ENCODE peak calls at places on chromosomes 7 and 10, in seven cellular contexts. One of them, this sample, is unnamed.

GRCh38 chr10:99233000-99233679 is 2.5 kb downstream of the HPSE2 start:
- DNase-seq in mesothelial cell of epicardium: no peak
- DNase-seq in lower lobe of right lung: no peak
- DNase-seq in heart left ventricle: no peak
- DNase-seq in retinal pigment epithelial cell: no peak
- DNase-seq in psoas muscle: no peak
- DNase-seq in neural progenitor cell: peak
- DNase-seq in this sample: no peak

GRCh38 chr7:87735360-87735759 is 107.2 kb downstream of the RUNDC3B start:
- DNase-seq in mesothelial cell of epicardium: no peak
- DNase-seq in psoas muscle: no peak
- DNase-seq in lower lobe of right lung: no peak
- DNase-seq in neural progenitor cell: no peak
- DNase-seq in heart left ventricle: no peak
- DNase-seq in retinal pigment epithelial cell: peak
- DNase-seq in this sample: no peak

GRCh38 chr7:158309844-158310763 is 277.5 kb downstream of the PTPRN2 start:
- DNase-seq in neural progenitor cell: no peak
- DNase-seq in mesothelial cell of epicardium: no peak
- DNase-seq in retinal pigment epithelial cell: no peak
- DNase-seq in psoas muscle: no peak
- DNase-seq in heart left ventricle: no peak
- DNase-seq in lower lobe of right lung: no peak
- DNase-seq in this sample: no peak

GRCh38 chr7:18796216-18796615 is 300.7 kb downstream of the HDAC9 start:
- DNase-seq in psoas muscle: no peak
- DNase-seq in lower lobe of right lung: no peak
- DNase-seq in heart left ventricle: no peak
- DNase-seq in mesothelial cell of epicardium: no peak
- DNase-seq in retinal pigment epithelial cell: no peak
- DNase-seq in neural progenitor cell: no peak
- DNase-seq in this sample: no peak

GRCh38 chr10:78756604-78757442 is 311.9 kb upstream of the ZMIZ1 start:
- DNase-seq in lower lobe of right lung: peak
- DNase-seq in neural progenitor cell: peak
- DNase-seq in retinal pigment epithelial cell: peak
- DNase-seq in heart left ventricle: peak
- DNase-seq in mesothelial cell of epicardium: no peak
- DNase-seq in psoas muscle: peak
- DNase-seq in this sample: peak

GRCh38 chr10:121813211-121813812 is 114.5 kb downstream of the ATE1 start:
- DNase-seq in neural progenitor cell: no peak
- DNase-seq in retinal pigment epithelial cell: no peak
- DNase-seq in psoas muscle: no peak
- DNase-seq in lower lobe of right lung: no peak
- DNase-seq in mesothelial cell of epicardium: no peak
- DNase-seq in heart left ventricle: no peak
- DNase-seq in this sample: no peak

GRCh38 chr10:94496646-94497045 is 48.9 kb upstream of the HELLS start:
- DNase-seq in retinal pigment epithelial cell: no peak
- DNase-seq in neural progenitor cell: no peak
- DNase-seq in lower lobe of right lung: no peak
- DNase-seq in mesothelial cell of epicardium: no peak
- DNase-seq in heart left ventricle: no peak
- DNase-seq in psoas muscle: no peak
- DNase-seq in this sample: no peak

GRCh38 chr7:29852457-29852856 is 46.1 kb downstream of the WIPF3 start:
- DNase-seq in psoas muscle: no peak
- DNase-seq in heart left ventricle: no peak
- DNase-seq in neural progenitor cell: no peak
- DNase-seq in mesothelial cell of epicardium: no peak
- DNase-seq in lower lobe of right lung: no peak
- DNase-seq in retinal pigment epithelial cell: no peak
- DNase-seq in this sample: no peak

GRCh38 chr10:25017247-25017590 is 807 bp downstream of the THNSL1 start:
- DNase-seq in mesothelial cell of epicardium: no peak
- DNase-seq in lower lobe of right lung: no peak
- DNase-seq in heart left ventricle: no peak
- DNase-seq in neural progenitor cell: peak
- DNase-seq in retinal pigment epithelial cell: no peak
- DNase-seq in psoas muscle: no peak
- DNase-seq in this sample: peak

GRCh38 chr7:7803597-7804229 is 85.3 kb upstream of the RPA3 start:
- DNase-seq in neural progenitor cell: peak
- DNase-seq in mesothelial cell of epicardium: no peak
- DNase-seq in lower lobe of right lung: no peak
- DNase-seq in retinal pigment epithelial cell: no peak
- DNase-seq in psoas muscle: no peak
- DNase-seq in heart left ventricle: no peak
- DNase-seq in this sample: no peak

GRCh38 chr7:20351901-20352300 is 21.2 kb downstream of the ITGB8 start:
- DNase-seq in heart left ventricle: no peak
- DNase-seq in psoas muscle: no peak
- DNase-seq in neural progenitor cell: no peak
- DNase-seq in retinal pigment epithelial cell: no peak
- DNase-seq in mesothelial cell of epicardium: no peak
- DNase-seq in lower lobe of right lung: no peak
- DNase-seq in this sample: no peak

GRCh38 chr10:63977329-63977923 is 456.2 kb downstream of the REEP3 start:
- DNase-seq in lower lobe of right lung: no peak
- DNase-seq in mesothelial cell of epicardium: no peak
- DNase-seq in retinal pigment epithelial cell: no peak
- DNase-seq in heart left ventricle: no peak
- DNase-seq in neural progenitor cell: peak
- DNase-seq in psoas muscle: no peak
- DNase-seq in this sample: no peak

GRCh38 chr7:131306777-131307176 is 20.9 kb upstream of the MKLN1 start:
- DNase-seq in retinal pigment epithelial cell: no peak
- DNase-seq in heart left ventricle: no peak
- DNase-seq in mesothelial cell of epicardium: no peak
- DNase-seq in psoas muscle: no peak
- DNase-seq in neural progenitor cell: no peak
- DNase-seq in lower lobe of right lung: no peak
- DNase-seq in this sample: no peak

GRCh38 chr7:107939472-107940145 is 48.6 kb downstream of the DLD start:
- DNase-seq in retinal pigment epithelial cell: peak
- DNase-seq in psoas muscle: peak
- DNase-seq in heart left ventricle: peak
- DNase-seq in lower lobe of right lung: peak
- DNase-seq in neural progenitor cell: no peak
- DNase-seq in mesothelial cell of epicardium: no peak
- DNase-seq in this sample: no peak

GRCh38 chr10:101816375-101816773 is 1.9 kb downstream of the OGA start:
- DNase-seq in lower lobe of right lung: no peak
- DNase-seq in heart left ventricle: no peak
- DNase-seq in mesothelial cell of epicardium: no peak
- DNase-seq in neural progenitor cell: no peak
- DNase-seq in retinal pigment epithelial cell: no peak
- DNase-seq in psoas muscle: no peak
- DNase-seq in this sample: no peak

GRCh38 chr10:46257099-46257498 is 29.7 kb upstream of the ANTXRL start:
- DNase-seq in lower lobe of right lung: no peak
- DNase-seq in heart left ventricle: no peak
- DNase-seq in mesothelial cell of epicardium: no peak
- DNase-seq in retinal pigment epithelial cell: no peak
- DNase-seq in psoas muscle: no peak
- DNase-seq in neural progenitor cell: no peak
- DNase-seq in this sample: no peak
- TF ChIP-seq CTCF in lower lobe of right lung: no peak
- TF ChIP-seq CTCF in heart left ventricle: no peak
- TF ChIP-seq CTCF in mesothelial cell of epicardium: no peak
- TF ChIP-seq CTCF in retinal pigment epithelial cell: no peak
- TF ChIP-seq CTCF in psoas muscle: no peak
- TF ChIP-seq CTCF in neural progenitor cell: no peak
- TF ChIP-seq CTCF in this sample: no peak

DNA sequence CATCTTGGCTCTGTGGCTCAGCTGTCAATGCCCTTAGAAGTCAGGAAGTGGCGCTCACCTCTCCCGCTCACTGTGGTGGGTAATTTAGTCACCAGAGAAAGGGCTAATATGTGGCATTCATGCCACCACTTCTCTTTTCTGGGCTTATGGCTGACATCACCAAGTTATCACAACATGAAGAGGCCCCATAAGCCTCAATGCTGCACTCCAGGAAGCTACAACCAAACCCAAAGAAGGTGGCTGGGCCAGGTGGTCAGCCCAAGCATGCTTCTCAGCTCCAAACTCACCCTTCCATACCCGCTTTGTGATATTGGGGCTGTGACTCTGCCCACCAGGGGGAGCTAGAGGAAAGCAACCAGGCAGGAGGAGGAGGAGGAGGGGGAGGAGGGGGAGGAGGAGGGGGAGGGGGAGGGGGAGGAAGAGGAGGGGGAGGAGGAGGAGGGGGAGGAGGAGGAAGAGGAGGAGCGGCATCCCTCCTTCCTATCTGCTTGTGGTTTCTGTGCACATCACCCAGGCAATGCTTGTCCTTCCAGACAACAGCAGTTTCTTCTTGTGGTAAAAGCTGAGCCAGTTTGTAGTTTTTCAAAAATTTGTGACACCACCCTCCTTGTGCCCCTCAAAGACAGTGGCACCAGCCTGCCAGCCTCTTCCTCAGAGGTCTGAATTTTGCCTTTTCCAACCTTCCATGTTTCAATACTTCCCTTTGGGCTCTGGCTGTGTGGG is 42.1 kb downstream of the CYP26A1 start:
- DNase-seq in lower lobe of right lung: peak
- DNase-seq in neural progenitor cell: peak
- DNase-seq in mesothelial cell of epicardium: no peak
- DNase-seq in retinal pigment epithelial cell: no peak
- DNase-seq in psoas muscle: peak
- DNase-seq in heart left ventricle: peak
- DNase-seq in this sample: peak
- TF ChIP-seq CTCF in lower lobe of right lung: peak
- TF ChIP-seq CTCF in neural progenitor cell: peak
- TF ChIP-seq CTCF in mesothelial cell of epicardium: no peak
- TF ChIP-seq CTCF in retinal pigment epithelial cell: peak
- TF ChIP-seq CTCF in psoas muscle: peak
- TF ChIP-seq CTCF in heart left ventricle: peak
- TF ChIP-seq CTCF in this sample: no peak

GRCh38 chr10:73593110-73593509 is 2.0 kb upstream of the USP54 start:
- DNase-seq in heart left ventricle: no peak
- DNase-seq in mesothelial cell of epicardium: no peak
- DNase-seq in psoas muscle: no peak
- DNase-seq in retinal pigment epithelial cell: no peak
- DNase-seq in neural progenitor cell: no peak
- DNase-seq in lower lobe of right lung: no peak
- DNase-seq in this sample: no peak
- TF ChIP-seq CTCF in heart left ventricle: no peak
- TF ChIP-seq CTCF in mesothelial cell of epicardium: no peak
- TF ChIP-seq CTCF in psoas muscle: no peak
- TF ChIP-seq CTCF in retinal pigment epithelial cell: no peak
- TF ChIP-seq CTCF in neural progenitor cell: no peak
- TF ChIP-seq CTCF in lower lobe of right lung: no peak
- TF ChIP-seq CTCF in this sample: no peak

DNA sequence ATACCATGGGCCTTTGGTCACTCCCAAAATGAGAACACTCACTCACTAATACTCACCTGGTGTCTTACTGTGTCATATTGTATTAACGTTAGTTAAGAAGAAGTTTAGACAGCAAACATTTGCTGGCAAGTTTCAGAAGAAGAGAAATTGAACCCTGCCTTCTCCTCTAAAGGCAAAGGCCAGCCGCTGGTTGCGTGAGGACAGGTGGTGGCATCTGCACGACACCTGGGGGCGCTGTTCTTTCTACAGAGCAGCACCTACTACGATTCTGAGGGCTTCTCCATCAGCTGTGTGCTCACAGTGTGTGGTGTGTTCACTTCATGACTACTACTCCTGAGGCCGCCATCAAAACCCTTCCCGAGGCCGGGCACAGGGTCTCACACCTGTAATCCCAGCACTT is 17.9 kb upstream of the CLEC2L start:
- DNase-seq in neural progenitor cell: peak
- DNase-seq in psoas muscle: no peak
- DNase-seq in lower lobe of right lung: no peak
- DNase-seq in mesothelial cell of epicardium: no peak
- DNase-seq in retinal pigment epithelial cell: no peak
- DNase-seq in heart left ventricle: no peak
- DNase-seq in this sample: no peak
- TF ChIP-seq CTCF in neural progenitor cell: peak
- TF ChIP-seq CTCF in psoas muscle: no peak
- TF ChIP-seq CTCF in lower lobe of right lung: peak
- TF ChIP-seq CTCF in mesothelial cell of epicardium: no peak
- TF ChIP-seq CTCF in retinal pigment epithelial cell: peak
- TF ChIP-seq CTCF in heart left ventricle: peak
- TF ChIP-seq CTCF in this sample: no peak

GRCh38 chr10:32187686-32188085 is 131.5 kb upstream of the KIF5B start:
- DNase-seq in heart left ventricle: no peak
- DNase-seq in psoas muscle: no peak
- DNase-seq in lower lobe of right lung: no peak
- DNase-seq in retinal pigment epithelial cell: no peak
- DNase-seq in mesothelial cell of epicardium: no peak
- DNase-seq in neural progenitor cell: no peak
- DNase-seq in this sample: no peak

GRCh38 chr10:32189400-32190084 is 133.3 kb upstream of the KIF5B start:
- DNase-seq in heart left ventricle: no peak
- DNase-seq in retinal pigment epithelial cell: no peak
- DNase-seq in mesothelial cell of epicardium: no peak
- DNase-seq in neural progenitor cell: no peak
- DNase-seq in lower lobe of right lung: no peak
- DNase-seq in psoas muscle: no peak
- DNase-seq in this sample: no peak

GRCh38 chr10:32190890-32191491 is 134.8 kb upstream of the KIF5B start:
- DNase-seq in mesothelial cell of epicardium: no peak
- DNase-seq in heart left ventricle: no peak
- DNase-seq in psoas muscle: no peak
- DNase-seq in neural progenitor cell: peak
- DNase-seq in lower lobe of right lung: no peak
- DNase-seq in retinal pigment epithelial cell: no peak
- DNase-seq in this sample: no peak
- TF ChIP-seq CTCF in mesothelial cell of epicardium: peak
- TF ChIP-seq CTCF in heart left ventricle: peak
- TF ChIP-seq CTCF in psoas muscle: peak
- TF ChIP-seq CTCF in neural progenitor cell: peak
- TF ChIP-seq CTCF in lower lobe of right lung: peak
- TF ChIP-seq CTCF in retinal pigment epithelial cell: peak
- TF ChIP-seq CTCF in this sample: peak

DNA sequence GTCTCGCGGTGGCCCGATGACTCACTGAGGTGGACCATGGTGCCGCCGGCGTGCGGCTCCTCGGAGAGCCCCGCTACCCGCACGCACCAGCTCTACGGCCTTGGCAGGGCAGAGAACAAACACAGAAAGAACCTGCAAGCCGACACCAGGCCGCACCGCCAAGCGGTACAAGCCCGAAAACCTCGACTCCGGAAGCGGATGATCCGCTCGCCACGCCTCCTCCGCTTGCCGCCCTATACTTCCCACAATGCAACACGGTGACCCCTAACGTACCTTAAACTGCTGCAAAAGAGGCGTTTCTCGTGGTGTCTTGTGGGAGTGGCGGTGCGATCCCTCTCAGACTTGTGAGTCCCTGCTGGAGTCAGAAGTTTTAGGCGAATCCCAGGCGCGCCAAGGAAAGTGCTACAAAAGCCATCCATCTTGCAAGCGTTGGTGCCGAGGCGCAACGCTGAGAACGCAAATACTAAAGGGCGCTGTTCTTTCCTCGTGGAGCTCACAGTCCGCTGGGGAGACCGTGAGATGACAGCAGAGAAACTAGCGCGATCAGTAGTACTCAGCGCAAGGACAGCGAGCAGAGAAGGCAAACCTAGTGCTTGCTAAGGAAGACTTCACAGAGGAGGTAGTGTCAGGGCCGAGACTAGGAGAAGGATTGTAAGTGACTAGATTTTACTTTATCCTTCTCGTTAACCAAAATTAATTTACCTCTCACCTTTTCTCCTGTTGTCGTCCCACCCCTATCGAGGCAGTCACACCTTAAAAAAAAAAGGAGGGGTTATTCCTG is at the start of gene MRPS16:
- DNase-seq in neural progenitor cell: peak
- DNase-seq in heart left ventricle: peak
- DNase-seq in lower lobe of right lung: peak
- DNase-seq in psoas muscle: peak
- DNase-seq in retinal pigment epithelial cell: peak
- DNase-seq in mesothelial cell of epicardium: peak
- DNase-seq in this sample: peak
- TF ChIP-seq CTCF in neural progenitor cell: no peak
- TF ChIP-seq CTCF in heart left ventricle: no peak
- TF ChIP-seq CTCF in lower lobe of right lung: no peak
- TF ChIP-seq CTCF in psoas muscle: no peak
- TF ChIP-seq CTCF in retinal pigment epithelial cell: no peak
- TF ChIP-seq CTCF in mesothelial cell of epicardium: no peak
- TF ChIP-seq CTCF in this sample: no peak